ENCODE peak calls at places on chromosomes 6 and 20, in eight cellular contexts. F is H7; Z is EH; W is stimulated activated CD4-positive, alpha-beta T cell treated with anti-CD3 and anti-CD28 coated beads, Interleukin-15, amount 100 ng/mL, for 24 hours; G is activated CD8-positive, alpha-beta memory T cell treated with anti-CD3 and anti-CD28 coated beads, Interleukin-2, amount 50 U/mL, for 48 hours; M is astrocyte of the spinal cord; S is HS-5; Q is DMS 273 treated with DMSO at 0.1 percent for 48 hours. A is an unnamed sample.

GRCh38 chr6:47169785-47170685 is 127.9 kb upstream of the ADGRF1 start:
- DNase-seq in F (no peak), Z (peak), W (no peak), G (no peak), M (no peak), S (no peak), Q (no peak), A (no peak)

GRCh38 chr6:24891004-24891403 is 44.8 kb downstream of the RIPOR2 start:
- DNase-seq in F (no peak), Z (peak), W (no peak), G (no peak), M (no peak), S (no peak), Q (peak), A (no peak)

GRCh38 chr6:162705736-162706135 is 21.8 kb downstream of the PRKN start:
- DNase-seq in F (no peak), Z (no peak), W (no peak), G (no peak), M (no peak), S (no peak), Q (peak), A (no peak)

GRCh38 chr20:55974491-55975202 is 30.7 kb downstream of the CBLN4 start:
- DNase-seq in F (no peak), Z (no peak), W (no peak), G (no peak), M (no peak), S (no peak), Q (no peak), A (no peak)

GRCh38 chr6:142845143-142845571 is 99.8 kb downstream of the HIVEP2 start:
- DNase-seq in F (no peak), Z (no peak), W (no peak), G (no peak), M (peak), S (no peak), Q (no peak), A (no peak)

GRCh38 chr6:47206626-47207025 is 103.1 kb downstream of the TNFRSF21 start:
- DNase-seq in F (no peak), Z (peak), W (no peak), G (no peak), M (no peak), S (no peak), Q (no peak), A (no peak)

GRCh38 chr20:56841346-56841908 is 212.3 kb downstream of the TFAP2C start:
- DNase-seq in F (no peak), Z (no peak), W (no peak), G (no peak), M (no peak), S (no peak), Q (no peak), A (no peak)

GRCh38 chr6:31122803-31123706 is 2.8 kb upstream of the CDSN start:
- DNase-seq in F (peak), Z (peak), W (no peak), G (no peak), M (peak), S (peak), Q (no peak), A (no peak)

GRCh38 chr6:136051140-136051775 is 198.9 kb downstream of the MTFR2 start:
- DNase-seq in F (no peak), Z (peak), W (peak), G (no peak), M (peak), S (no peak), Q (no peak), A (no peak)

GRCh38 chr6:25655746-25656145 is 3.7 kb downstream of the SCGN start:
- DNase-seq in F (no peak), Z (no peak), W (no peak), G (no peak), M (no peak), S (no peak), Q (no peak), A (no peak)

GRCh38 chr6:116244284-116244683 is 9.6 kb downstream of the TSPYL4 start:
- DNase-seq in F (no peak), Z (no peak), W (no peak), G (no peak), M (no peak), S (no peak), Q (no peak), A (no peak)

GRCh38 chr6:109174911-109175310 is 79.6 kb downstream of the CEP57L1 start:
- DNase-seq in F (no peak), Z (peak), W (no peak), G (no peak), M (peak), S (peak), Q (no peak), A (no peak)

GRCh38 chr6:144953552-144954240 is 668.6 kb downstream of the UTRN start:
- DNase-seq in F (no peak), Z (peak), W (no peak), G (no peak), M (peak), S (peak), Q (no peak), A (no peak)

GRCh38 chr20:62458256-62459251 is 17.2 kb downstream of the GATA5 start:
- DNase-seq in F (peak), Z (no peak), W (no peak), G (no peak), M (no peak), S (no peak), Q (no peak), A (no peak)

GRCh38 chr6:41568585-41569384 is 22.6 kb downstream of the FOXP4 start:
- DNase-seq in F (peak), Z (peak), W (no peak), G (no peak), M (peak), S (no peak), Q (no peak), A (no peak)

GRCh38 chr6:108872001-108872974 is 24.1 kb downstream of the ARMC2 start:
- DNase-seq in F (no peak), Z (peak), W (peak), G (no peak), M (no peak), S (no peak), Q (no peak), A (no peak)

GRCh38 chr20:12095224-12095623 is 177.5 kb downstream of the BTBD3 start:
- DNase-seq in F (no peak), Z (no peak), W (no peak), G (no peak), M (no peak), S (no peak), Q (no peak), A (no peak)

GRCh38 chr6:132198896-132199295 is 202.4 kb downstream of the MOXD1 start:
- DNase-seq in F (no peak), Z (peak), W (no peak), G (no peak), M (peak), S (no peak), Q (no peak), A (no peak)

GRCh38 chr20:21173496-21174025 is 47.7 kb downstream of the KIZ start:
- DNase-seq in F (no peak), Z (peak), W (no peak), G (no peak), M (no peak), S (no peak), Q (no peak), A (no peak)

GRCh38 chr20:51884561-51884960 is 82.2 kb upstream of the SALL4 start:
- DNase-seq in F (no peak), Z (peak), W (no peak), G (no peak), M (peak), S (peak), Q (no peak), A (no peak)

GRCh38 chr6:112252571-112253504 is 1.5 kb downstream of the LAMA4 start:
- DNase-seq in F (no peak), Z (peak), W (no peak), G (no peak), M (peak), S (no peak), Q (no peak), A (no peak)

GRCh38 chr6:129498950-129499870 is 210.8 kb downstream of the ARHGAP18 start:
- DNase-seq in F (peak), Z (peak), W (no peak), G (no peak), M (peak), S (peak), Q (peak), A (peak)

GRCh38 chr20:38337561-38338140 is 8.6 kb upstream of the LBP start:
- DNase-seq in F (peak), Z (peak), W (peak), G (peak), M (no peak), S (no peak), Q (no peak), A (no peak)

GRCh38 chr20:18011482-18011881 is 42.7 kb downstream of the MGME1 start:
- DNase-seq in F (no peak), Z (no peak), W (no peak), G (no peak), M (no peak), S (no peak), Q (no peak), A (no peak)

GRCh38 chr6:39269971-39270370 is 40.7 kb upstream of the KCNK5 start:
- DNase-seq in F (no peak), Z (no peak), W (no peak), G (no peak), M (no peak), S (no peak), Q (no peak), A (no peak)

GRCh38 chr6:93684339-93684738 is 265.0 kb upstream of the EPHA7 start:
- DNase-seq in F (no peak), Z (no peak), W (no peak), G (no peak), M (no peak), S (no peak), Q (no peak), A (no peak)

GRCh38 chr6:159422041-159422984 is 253.1 kb downstream of the FNDC1 start:
- DNase-seq in F (no peak), Z (peak), W (no peak), G (no peak), M (no peak), S (no peak), Q (no peak), A (no peak)

GRCh38 chr6:8707956-8708772 is 272.8 kb upstream of the SLC35B3 start:
- DNase-seq in F (peak), Z (peak), W (no peak), G (no peak), M (peak), S (peak), Q (peak), A (no peak)

GRCh38 chr20:61806314-61806713 is 259.4 kb downstream of the TAF4 start:
- DNase-seq in F (peak), Z (no peak), W (no peak), G (no peak), M (no peak), S (no peak), Q (no peak), A (no peak)

GRCh38 chr20:57582432-57583288 is 21.8 kb downstream of the PCK1 start:
- DNase-seq in F (peak), Z (peak), W (no peak), G (no peak), M (peak), S (no peak), Q (peak), A (no peak)

GRCh38 chr6:90413867-90414266 is 117.2 kb upstream of the BACH2 start:
- DNase-seq in F (peak), Z (peak), W (peak), G (peak), M (peak), S (no peak), Q (peak), A (peak)

GRCh38 chr20:40513010-40513409 is 176.0 kb downstream of the MAFB start:
- DNase-seq in F (no peak), Z (no peak), W (no peak), G (no peak), M (peak), S (no peak), Q (no peak), A (no peak)

GRCh38 chr20:1718604-1719384 is 61.2 kb upstream of the SIRPG start:
- DNase-seq in F (no peak), Z (peak), W (no peak), G (no peak), M (peak), S (peak), Q (no peak), A (no peak)

A was measured in naive thymus-derived CD8-positive, alpha-beta T cell.